ENCODE peak calls at places on chromosome 22, in four cellular contexts. O, S, U and W are unnamed samples.

GRCh38 chr22:46652930-46653331 is 32.7 kb downstream of the GRAMD4 start:
- DNase-seq in O (peak), S (peak), U (no peak), W (no peak)

GRCh38 chr22:45882881-45883810 is 93.8 kb downstream of the WNT7B start:
- DNase-seq in U (no peak), O (peak), S (no peak), W (peak)

GRCh38 chr22:22199634-22200033 is 45.0 kb upstream of the VPREB1 start:
- DNase-seq in O (no peak), U (no peak), S (no peak), W (no peak)

GRCh38 chr22:33897621-33897910 is 22.7 kb downstream of the LARGE1 start:
- DNase-seq in U (no peak), S (no peak), O (no peak), W (no peak)

GRCh38 chr22:47107431-47107830 is 345.0 kb downstream of the TBC1D22A start:
- DNase-seq in O (no peak), U (no peak), S (peak), W (no peak)

GRCh38 chr22:24066260-24066659 is 55.2 kb downstream of the CABIN1 start:
- DNase-seq in U (no peak), S (no peak), O (no peak), W (no peak)

GRCh38 chr22:37018815-37019308 is 385 bp downstream of the TST start:
- DNase-seq in O (peak), S (peak), U (peak), W (no peak)

GRCh38 chr22:49097966-49098365 is 729.7 kb downstream of the BRD1 start:
- DNase-seq in S (no peak), O (no peak), U (no peak), W (peak)

GRCh38 chr22:49400866-49401598 is 426.6 kb downstream of the BRD1 start:
- DNase-seq in O (no peak), S (no peak), U (no peak), W (no peak)

GRCh38 chr22:22752556-22753477 is 108.4 kb downstream of the GGTLC2 start:
- DNase-seq in U (peak), S (peak), O (no peak), W (no peak)

GRCh38 chr22:42963231-42963595 is 51.7 kb downstream of the PACSIN2 start:
- DNase-seq in U (no peak), O (no peak), S (no peak), W (no peak)

GRCh38 chr22:37661160-37661924 is 2.8 kb downstream of the PDXP start:
- DNase-seq in U (no peak), S (peak), O (no peak), W (no peak)

GRCh38 chr22:46444390-46444854 is 93.0 kb downstream of the CELSR1 start:
- DNase-seq in O (peak), U (no peak), S (no peak), W (no peak)

GRCh38 chr22:45848904-45849303 is 128.1 kb downstream of the WNT7B start:
- DNase-seq in U (no peak), O (no peak), S (no peak), W (no peak)

GRCh38 chr22:41178425-41178975 is 26.6 kb upstream of the L3MBTL2 start:
- DNase-seq in O (no peak), S (no peak), U (no peak), W (no peak)

GRCh38 chr22:36369922-36370781 is 17.6 kb downstream of the MYH9 start:
- DNase-seq in S (peak), O (peak), U (no peak), W (no peak)

GRCh38 chr22:30863161-30863833 is 105.3 kb downstream of the MORC2 start:
- DNase-seq in U (no peak), O (peak), S (no peak), W (peak)

GRCh38 chr22:37681001-37681424 is 5.1 kb upstream of the NOL12 start:
- DNase-seq in S (peak), O (no peak), U (no peak), W (no peak)

GRCh38 chr22:20434773-20435172 is 2.9 kb downstream of the SCARF2 start:
- DNase-seq in O (no peak), U (no peak), S (no peak), W (peak)

GRCh38 chr22:19757985-19758895 is 2.3 kb upstream of the TBX1 start:
- DNase-seq in S (no peak), O (peak), U (no peak), W (no peak)

GRCh38 chr22:27218521-27218920 is 561.1 kb downstream of the MIAT start:
- DNase-seq in S (no peak), U (no peak), O (no peak), W (no peak)

GRCh38 chr22:40178417-40179409 is 988 bp downstream of the TNRC6B start:
- DNase-seq in U (peak), O (no peak), S (peak), W (no peak)

GRCh38 chr22:22507743-22508273 is 734 bp downstream of the ZNF280B start:
- DNase-seq in S (no peak), O (no peak), U (no peak), W (no peak)

GRCh38 chr22:30260276-30260675 is 6.4 kb downstream of the OSM start:
- DNase-seq in O (no peak), S (no peak), U (no peak), W (no peak)

GRCh38 chr22:19990609-19991394 is 25.8 kb downstream of the ARVCF start:
- DNase-seq in O (peak), S (no peak), U (no peak), W (no peak)

GRCh38 chr22:41526802-41527799 is 17.2 kb downstream of the POLR3H start:
- DNase-seq in S (peak), O (peak), U (no peak), W (no peak)

GRCh38 chr22:45154383-45154782 is 9.3 kb upstream of the NUP50 start:
- DNase-seq in S (peak), U (no peak), O (no peak), W (no peak)

GRCh38 chr22:22867996-22868715 is 19.5 kb upstream of the IGLL5 start:
- DNase-seq in O (no peak), S (no peak), U (no peak), W (no peak)

GRCh38 chr22:49826603-49827306 is 918 bp downstream of the BRD1 start:
- DNase-seq in O (peak), U (no peak), S (peak), W (no peak)

GRCh38 chr22:37848587-37849088 is 581 bp upstream of the EIF3L start:
- DNase-seq in U (no peak), S (peak), O (no peak), W (no peak)

GRCh38 chr22:49404020-49404419 is 423.7 kb downstream of the BRD1 start:
- DNase-seq in S (no peak), O (no peak), U (no peak), W (no peak)

GRCh38 chr22:30265851-30266444 is 703 bp downstream of the OSM start:
- DNase-seq in O (peak), S (no peak), U (peak), W (no peak)

GRCh38 chr22:37260939-37261338 is 16.9 kb upstream of the RAC2 start:
- DNase-seq in S (peak), U (no peak), O (peak), W (peak)

GRCh38 chr22:20093437-20093836 is 13.4 kb downstream of the DGCR8 start:
- DNase-seq in O (peak), U (no peak), S (no peak), W (no peak)

GRCh38 chr22:37193629-37194191 is 5.7 kb upstream of the C1QTNF6 start:
- DNase-seq in S (no peak), O (no peak), U (no peak), W (peak)

GRCh38 chr22:36765943-36766450 is 9.9 kb downstream of the IFT27 start:
- DNase-seq in O (no peak), U (no peak), S (peak), W (no peak)

GRCh38 chr22:27120036-27120435 is 462.6 kb downstream of the MIAT start:
- DNase-seq in O (no peak), S (no peak), U (no peak), W (no peak)